ENCODE peak calls at places on chromosome 10, in seven cellular contexts. P is cardiac fibroblast, A is neural progenitor cell, X is thoracic aorta, O is AG10803, T is SK-N-SH, E is mesothelial cell of epicardium. L is an unnamed sample.
A peak's percentile ranks its signal among the peaks of the same experiment; 100 is the strongest.

GRCh38 chr10:80539421-80539999 is 1.8 kb downstream of the SH2D4B start:
- DNase-seq in P (no peak), A (no peak), X (no peak), O (no peak), T (no peak), E (peak; percentile 32), L (peak; percentile 47)

GRCh38 chr10:34433241-34434076 is 381.6 kb downstream of the PARD3 start:
- DNase-seq in P (peak; percentile 81), A (no peak), X (no peak), O (peak; percentile 74), T (no peak), E (no peak), L (no peak)

GRCh38 chr10:69914373-69915268 is 112.9 kb downstream of the COL13A1 start:
- DNase-seq in P (peak; percentile 78), A (peak; percentile 93), X (peak; percentile 19), O (peak; percentile 61), T (peak; percentile 87), E (peak; percentile 83), L (peak; percentile 83)

GRCh38 chr10:131070856-131071255 is 240.7 kb downstream of the TCERG1L start:
- DNase-seq in P (no peak), A (no peak), X (no peak), O (no peak), T (no peak), E (no peak), L (no peak)

GRCh38 chr10:43679509-43679908 is 30.8 kb upstream of the ZNF32 start:
- DNase-seq in P (peak; percentile 55), A (no peak), X (no peak), O (peak; percentile 55), T (no peak), E (no peak), L (no peak)

GRCh38 chr10:86579883-86580548 is 58.4 kb upstream of the WAPL start:
- DNase-seq in P (no peak), A (no peak), X (no peak), O (no peak), T (no peak), E (no peak), L (no peak)

GRCh38 chr10:50988792-50989191 is 85.5 kb upstream of the PRKG1 start:
- DNase-seq in P (peak; percentile 67), A (no peak), X (no peak), O (peak; percentile 59), T (peak; percentile 27), E (no peak), L (no peak)

GRCh38 chr10:35574924-35575352 is 30.2 kb upstream of the GJD4 start:
- DNase-seq in P (peak; percentile 58), A (no peak), X (no peak), O (peak; percentile 74), T (no peak), E (no peak), L (no peak)

GRCh38 chr10:21807162-21807561 is 196.4 kb downstream of the DNAJC1 start:
- DNase-seq in P (no peak), A (peak; percentile 88), X (no peak), O (no peak), T (no peak), E (no peak), L (no peak)

GRCh38 chr10:110655286-110655685 is 11.2 kb downstream of the RBM20 start:
- DNase-seq in P (no peak), A (no peak), X (no peak), O (peak; percentile 30), T (no peak), E (no peak), L (no peak)

GRCh38 chr10:106877574-106877973 is 286.9 kb downstream of the SORCS1 start:
- DNase-seq in P (no peak), A (no peak), X (no peak), O (no peak), T (no peak), E (no peak), L (no peak)

GRCh38 chr10:16988900-16989299 is 140.7 kb downstream of the CUBN start:
- DNase-seq in P (no peak), A (no peak), X (no peak), O (no peak), T (no peak), E (no peak), L (no peak)

GRCh38 chr10:3873728-3874461 is 88.9 kb upstream of the KLF6 start:
- DNase-seq in P (peak; percentile 85), A (peak; percentile 38), X (no peak), O (peak; percentile 79), T (peak; percentile 26), E (no peak), L (no peak)

GRCh38 chr10:79488870-79489269 is 23.5 kb upstream of the EIF5AL1 start:
- DNase-seq in P (no peak), A (no peak), X (no peak), O (no peak), T (no peak), E (no peak), L (no peak)

GRCh38 chr10:92263396-92263795 is 27.5 kb downstream of the CPEB3 start:
- DNase-seq in P (no peak), A (no peak), X (no peak), O (no peak), T (no peak), E (no peak), L (no peak)

GRCh38 chr10:79081353-79082034 is 12.7 kb downstream of the ZMIZ1 start:
- DNase-seq in P (peak; percentile 62), A (no peak), X (no peak), O (peak; percentile 93), T (no peak), E (no peak), L (no peak)

GRCh38 chr10:78178940-78179339 is 145.3 kb downstream of the RPS24 start:
- DNase-seq in P (peak; percentile 50), A (no peak), X (no peak), O (no peak), T (no peak), E (no peak), L (no peak)

GRCh38 chr10:79004311-79004710 is 64.5 kb upstream of the ZMIZ1 start:
- DNase-seq in P (no peak), A (no peak), X (no peak), O (no peak), T (no peak), E (no peak), L (no peak)

GRCh38 chr10:76291175-76291574 is 859.8 kb downstream of the LRMDA start:
- DNase-seq in P (no peak), A (no peak), X (no peak), O (no peak), T (no peak), E (no peak), L (no peak)

GRCh38 chr10:38740102-38740501 is 646.0 kb downstream of the ZNF37A start:
- DNase-seq in P (no peak), A (no peak), X (no peak), O (no peak), T (no peak), E (no peak), L (no peak)

GRCh38 chr10:62853710-62854109 is 37.5 kb upstream of the EGR2 start:
- DNase-seq in P (no peak), A (no peak), X (no peak), O (no peak), T (no peak), E (no peak), L (no peak)

GRCh38 chr10:122239578-122240257 is 31.4 kb upstream of the BTBD16 start:
- DNase-seq in P (peak; percentile 39), A (no peak), X (no peak), O (peak; percentile 79), T (no peak), E (no peak), L (no peak)

GRCh38 chr10:31749981-31750850 is 178.4 kb downstream of the ARHGAP12 start:
- DNase-seq in P (peak; percentile 44), A (peak; percentile 22), X (no peak), O (no peak), T (peak; percentile 84), E (peak; percentile 53), L (no peak)

GRCh38 chr10:47141349-47141748 is 158.6 kb upstream of the GDF10 start:
- DNase-seq in P (no peak), A (no peak), X (no peak), O (no peak), T (no peak), E (no peak), L (no peak)

GRCh38 chr10:62050941-62051433 is 149.5 kb downstream of the ARID5B start:
- DNase-seq in P (peak; percentile 95), A (no peak), X (peak; percentile 73), O (peak; percentile 91), T (no peak), E (no peak), L (no peak)

GRCh38 chr10:96556003-96556402 is 30.8 kb downstream of the TM9SF3 start:
- DNase-seq in P (peak; percentile 20), A (peak; percentile 50), X (no peak), O (no peak), T (peak; percentile 22), E (no peak), L (no peak)
- TF ChIP-seq CTCF in P (peak; percentile 35), A (peak; percentile 72), X (no peak), O (peak; percentile 41), T (peak; percentile 58), E (no peak), L (peak; percentile 72)

GRCh38 chr10:7194571-7194970 is 216.3 kb downstream of the SFMBT2 start:
- DNase-seq in P (no peak), A (no peak), X (no peak), O (no peak), T (no peak), E (no peak), L (no peak)

GRCh38 chr10:7192831-7193348 is 217.9 kb downstream of the SFMBT2 start:
- DNase-seq in P (no peak), A (no peak), X (no peak), O (no peak), T (no peak), E (no peak), L (no peak)

GRCh38 chr10:7189909-7190308 is 220.9 kb downstream of the SFMBT2 start:
- DNase-seq in P (no peak), A (no peak), X (no peak), O (no peak), T (no peak), E (no peak), L (no peak)

GRCh38 chr10:7193369-7193768 is 217.5 kb downstream of the SFMBT2 start:
- DNase-seq in P (no peak), A (no peak), X (no peak), O (no peak), T (no peak), E (no peak), L (no peak)

GRCh38 chr10:7192041-7192440 is 218.8 kb downstream of the SFMBT2 start:
- DNase-seq in P (no peak), A (no peak), X (no peak), O (no peak), T (no peak), E (no peak), L (no peak)
- TF ChIP-seq CTCF in P (no peak), A (no peak), X (no peak), O (no peak), T (no peak), E (no peak), L (no peak)

GRCh38 chr10:6114758-6115410 is 26.1 kb downstream of the RBM17 start:
- DNase-seq in P (peak; percentile 85), A (no peak), X (no peak), O (peak; percentile 85), T (no peak), E (no peak), L (no peak)
- TF ChIP-seq CTCF in P (peak; percentile 24), A (no peak), X (no peak), O (peak; percentile 36), T (no peak), E (no peak), L (no peak)

DNA sequence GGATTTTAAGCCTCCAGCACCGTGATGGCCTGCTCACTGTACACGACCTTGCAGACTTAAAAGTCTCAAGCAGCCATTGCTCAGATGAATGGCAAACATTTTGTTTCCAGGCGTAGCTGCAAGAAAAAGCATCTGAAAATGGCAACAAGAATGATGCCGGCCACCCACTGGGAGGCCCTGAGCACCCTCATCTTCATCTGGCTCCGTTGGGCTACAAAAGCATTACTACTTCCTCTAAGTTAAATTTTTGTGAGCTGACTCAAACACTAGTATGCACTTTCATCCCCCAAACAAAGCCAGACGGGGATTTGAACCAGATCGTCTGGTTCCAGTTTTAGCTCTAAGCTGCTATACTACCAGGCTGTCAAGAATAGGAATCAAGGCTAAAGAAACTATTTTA is 116.7 kb upstream of the CDK1 start:
- DNase-seq in P (peak; percentile 16), A (no peak), X (no peak), O (peak; percentile 77), T (no peak), E (no peak), L (no peak)
- TF ChIP-seq CTCF in P (no peak), A (no peak), X (no peak), O (no peak), T (no peak), E (no peak), L (no peak)